ENCODE peak calls at places on chromosomes 6 and 20, in seven cellular contexts. One of them, this sample, is unnamed.

GRCh38 chr20:45972500-45973183 is 639 bp upstream of the ZNF335 start:
- DNase-seq in tibial artery: no peak
- DNase-seq in stimulated activated CD8-positive, alpha-beta memory T cell treated with anti-CD3 and anti-CD28 coated beads, Interleukin-2, amount 100 ng/mL, for 48 hours: no peak
- DNase-seq in natural killer cell: no peak
- DNase-seq in activated T-helper 9 cell treated with anti-CD3 and anti-CD28 coated beads, Interleukin-2, amount 50 U/mL, for 16 hours: no peak
- DNase-seq in NCI-H524: no peak
- DNase-seq in HT-29: no peak
- DNase-seq in this sample: peak

GRCh38 chr20:51327251-51327841 is 215.2 kb downstream of the NFATC2 start:
- DNase-seq in activated T-helper 9 cell treated with anti-CD3 and anti-CD28 coated beads, Interleukin-2, amount 50 U/mL, for 16 hours: no peak
- DNase-seq in tibial artery: no peak
- DNase-seq in stimulated activated CD8-positive, alpha-beta memory T cell treated with anti-CD3 and anti-CD28 coated beads, Interleukin-2, amount 100 ng/mL, for 48 hours: no peak
- DNase-seq in NCI-H524: no peak
- DNase-seq in HT-29: no peak
- DNase-seq in natural killer cell: no peak
- DNase-seq in this sample: no peak

GRCh38 chr6:2970034-2970685 is 1.2 kb downstream of the SERPINB6 start:
- DNase-seq in activated T-helper 9 cell treated with anti-CD3 and anti-CD28 coated beads, Interleukin-2, amount 50 U/mL, for 16 hours: no peak
- DNase-seq in HT-29: no peak
- DNase-seq in tibial artery: no peak
- DNase-seq in natural killer cell: no peak
- DNase-seq in NCI-H524: no peak
- DNase-seq in stimulated activated CD8-positive, alpha-beta memory T cell treated with anti-CD3 and anti-CD28 coated beads, Interleukin-2, amount 100 ng/mL, for 48 hours: no peak
- DNase-seq in this sample: no peak

GRCh38 chr6:2857580-2858337 is 16.1 kb upstream of the SERPINB1 start:
- DNase-seq in HT-29: peak
- DNase-seq in NCI-H524: no peak
- DNase-seq in natural killer cell: peak
- DNase-seq in stimulated activated CD8-positive, alpha-beta memory T cell treated with anti-CD3 and anti-CD28 coated beads, Interleukin-2, amount 100 ng/mL, for 48 hours: peak
- DNase-seq in tibial artery: no peak
- DNase-seq in activated T-helper 9 cell treated with anti-CD3 and anti-CD28 coated beads, Interleukin-2, amount 50 U/mL, for 16 hours: peak
- DNase-seq in this sample: no peak

GRCh38 chr6:14658909-14659561 is 541.5 kb downstream of the CD83 start:
- DNase-seq in activated T-helper 9 cell treated with anti-CD3 and anti-CD28 coated beads, Interleukin-2, amount 50 U/mL, for 16 hours: no peak
- DNase-seq in HT-29: no peak
- DNase-seq in tibial artery: peak
- DNase-seq in NCI-H524: no peak
- DNase-seq in stimulated activated CD8-positive, alpha-beta memory T cell treated with anti-CD3 and anti-CD28 coated beads, Interleukin-2, amount 100 ng/mL, for 48 hours: no peak
- DNase-seq in natural killer cell: no peak
- DNase-seq in this sample: no peak

GRCh38 chr20:36175016-36175415 is 20.5 kb downstream of the EPB41L1 start:
- DNase-seq in NCI-H524: peak
- DNase-seq in natural killer cell: no peak
- DNase-seq in stimulated activated CD8-positive, alpha-beta memory T cell treated with anti-CD3 and anti-CD28 coated beads, Interleukin-2, amount 100 ng/mL, for 48 hours: no peak
- DNase-seq in activated T-helper 9 cell treated with anti-CD3 and anti-CD28 coated beads, Interleukin-2, amount 50 U/mL, for 16 hours: no peak
- DNase-seq in tibial artery: no peak
- DNase-seq in HT-29: no peak
- DNase-seq in this sample: no peak

GRCh38 chr20:61252601-61253263 is 671 bp downstream of the CDH4 start:
- DNase-seq in natural killer cell: no peak
- DNase-seq in NCI-H524: no peak
- DNase-seq in activated T-helper 9 cell treated with anti-CD3 and anti-CD28 coated beads, Interleukin-2, amount 50 U/mL, for 16 hours: no peak
- DNase-seq in stimulated activated CD8-positive, alpha-beta memory T cell treated with anti-CD3 and anti-CD28 coated beads, Interleukin-2, amount 100 ng/mL, for 48 hours: no peak
- DNase-seq in tibial artery: no peak
- DNase-seq in HT-29: no peak
- DNase-seq in this sample: no peak

GRCh38 chr20:14142964-14143627 is 147.8 kb downstream of the MACROD2 start:
- DNase-seq in HT-29: no peak
- DNase-seq in NCI-H524: no peak
- DNase-seq in tibial artery: no peak
- DNase-seq in natural killer cell: no peak
- DNase-seq in stimulated activated CD8-positive, alpha-beta memory T cell treated with anti-CD3 and anti-CD28 coated beads, Interleukin-2, amount 100 ng/mL, for 48 hours: no peak
- DNase-seq in activated T-helper 9 cell treated with anti-CD3 and anti-CD28 coated beads, Interleukin-2, amount 50 U/mL, for 16 hours: no peak
- DNase-seq in this sample: no peak

GRCh38 chr6:32111424-32112066 is 2.4 kb upstream of the TNXB start:
- DNase-seq in tibial artery: peak
- DNase-seq in activated T-helper 9 cell treated with anti-CD3 and anti-CD28 coated beads, Interleukin-2, amount 50 U/mL, for 16 hours: no peak
- DNase-seq in stimulated activated CD8-positive, alpha-beta memory T cell treated with anti-CD3 and anti-CD28 coated beads, Interleukin-2, amount 100 ng/mL, for 48 hours: no peak
- DNase-seq in NCI-H524: no peak
- DNase-seq in natural killer cell: no peak
- DNase-seq in HT-29: no peak
- DNase-seq in this sample: no peak

GRCh38 chr6:130778946-130779657 is 48.1 kb upstream of the SMLR1 start:
- DNase-seq in HT-29: no peak
- DNase-seq in NCI-H524: no peak
- DNase-seq in stimulated activated CD8-positive, alpha-beta memory T cell treated with anti-CD3 and anti-CD28 coated beads, Interleukin-2, amount 100 ng/mL, for 48 hours: no peak
- DNase-seq in activated T-helper 9 cell treated with anti-CD3 and anti-CD28 coated beads, Interleukin-2, amount 50 U/mL, for 16 hours: no peak
- DNase-seq in natural killer cell: no peak
- DNase-seq in tibial artery: no peak
- DNase-seq in this sample: no peak

GRCh38 chr6:4522453-4522852 is 253.8 kb upstream of the CDYL start:
- DNase-seq in NCI-H524: no peak
- DNase-seq in HT-29: no peak
- DNase-seq in stimulated activated CD8-positive, alpha-beta memory T cell treated with anti-CD3 and anti-CD28 coated beads, Interleukin-2, amount 100 ng/mL, for 48 hours: no peak
- DNase-seq in natural killer cell: no peak
- DNase-seq in tibial artery: no peak
- DNase-seq in activated T-helper 9 cell treated with anti-CD3 and anti-CD28 coated beads, Interleukin-2, amount 50 U/mL, for 16 hours: no peak
- DNase-seq in this sample: no peak

GRCh38 chr6:147246853-147247635 is 42.8 kb downstream of the STXBP5 start:
- DNase-seq in NCI-H524: no peak
- DNase-seq in natural killer cell: no peak
- DNase-seq in activated T-helper 9 cell treated with anti-CD3 and anti-CD28 coated beads, Interleukin-2, amount 50 U/mL, for 16 hours: no peak
- DNase-seq in HT-29: no peak
- DNase-seq in stimulated activated CD8-positive, alpha-beta memory T cell treated with anti-CD3 and anti-CD28 coated beads, Interleukin-2, amount 100 ng/mL, for 48 hours: no peak
- DNase-seq in tibial artery: no peak
- DNase-seq in this sample: no peak

GRCh38 chr6:158668707-158669103 is 18.9 kb downstream of the SYTL3 start:
- DNase-seq in activated T-helper 9 cell treated with anti-CD3 and anti-CD28 coated beads, Interleukin-2, amount 50 U/mL, for 16 hours: no peak
- DNase-seq in tibial artery: no peak
- DNase-seq in HT-29: no peak
- DNase-seq in NCI-H524: no peak
- DNase-seq in natural killer cell: no peak
- DNase-seq in stimulated activated CD8-positive, alpha-beta memory T cell treated with anti-CD3 and anti-CD28 coated beads, Interleukin-2, amount 100 ng/mL, for 48 hours: no peak
- DNase-seq in this sample: no peak

GRCh38 chr6:50927816-50928215 is 109.1 kb downstream of the TFAP2B start:
- DNase-seq in NCI-H524: no peak
- DNase-seq in stimulated activated CD8-positive, alpha-beta memory T cell treated with anti-CD3 and anti-CD28 coated beads, Interleukin-2, amount 100 ng/mL, for 48 hours: no peak
- DNase-seq in HT-29: no peak
- DNase-seq in tibial artery: no peak
- DNase-seq in natural killer cell: no peak
- DNase-seq in activated T-helper 9 cell treated with anti-CD3 and anti-CD28 coated beads, Interleukin-2, amount 50 U/mL, for 16 hours: no peak
- DNase-seq in this sample: no peak

GRCh38 chr6:167034056-167034455 is 34.9 kb downstream of the CEP43 start:
- DNase-seq in HT-29: no peak
- DNase-seq in activated T-helper 9 cell treated with anti-CD3 and anti-CD28 coated beads, Interleukin-2, amount 50 U/mL, for 16 hours: no peak
- DNase-seq in NCI-H524: no peak
- DNase-seq in tibial artery: no peak
- DNase-seq in natural killer cell: no peak
- DNase-seq in stimulated activated CD8-positive, alpha-beta memory T cell treated with anti-CD3 and anti-CD28 coated beads, Interleukin-2, amount 100 ng/mL, for 48 hours: no peak
- DNase-seq in this sample: no peak

GRCh38 chr6:109690373-109690739 is 646 bp downstream of the AK9 start:
- DNase-seq in NCI-H524: peak
- DNase-seq in tibial artery: peak
- DNase-seq in natural killer cell: peak
- DNase-seq in activated T-helper 9 cell treated with anti-CD3 and anti-CD28 coated beads, Interleukin-2, amount 50 U/mL, for 16 hours: peak
- DNase-seq in stimulated activated CD8-positive, alpha-beta memory T cell treated with anti-CD3 and anti-CD28 coated beads, Interleukin-2, amount 100 ng/mL, for 48 hours: peak
- DNase-seq in HT-29: peak
- DNase-seq in this sample: peak

GRCh38 chr6:90940812-90941481 is 354.1 kb upstream of the MAP3K7 start:
- DNase-seq in activated T-helper 9 cell treated with anti-CD3 and anti-CD28 coated beads, Interleukin-2, amount 50 U/mL, for 16 hours: no peak
- DNase-seq in tibial artery: no peak
- DNase-seq in stimulated activated CD8-positive, alpha-beta memory T cell treated with anti-CD3 and anti-CD28 coated beads, Interleukin-2, amount 100 ng/mL, for 48 hours: no peak
- DNase-seq in natural killer cell: no peak
- DNase-seq in HT-29: peak
- DNase-seq in NCI-H524: peak
- DNase-seq in this sample: peak

GRCh38 chr20:63830821-63831593 is at the start of gene ZBTB46:
- DNase-seq in NCI-H524: peak
- DNase-seq in activated T-helper 9 cell treated with anti-CD3 and anti-CD28 coated beads, Interleukin-2, amount 50 U/mL, for 16 hours: no peak
- DNase-seq in stimulated activated CD8-positive, alpha-beta memory T cell treated with anti-CD3 and anti-CD28 coated beads, Interleukin-2, amount 100 ng/mL, for 48 hours: no peak
- DNase-seq in tibial artery: no peak
- DNase-seq in natural killer cell: no peak
- DNase-seq in HT-29: peak
- DNase-seq in this sample: peak

GRCh38 chr20:54014301-54014914 is 56.0 kb downstream of the BCAS1 start:
- DNase-seq in natural killer cell: no peak
- DNase-seq in stimulated activated CD8-positive, alpha-beta memory T cell treated with anti-CD3 and anti-CD28 coated beads, Interleukin-2, amount 100 ng/mL, for 48 hours: no peak
- DNase-seq in NCI-H524: peak
- DNase-seq in activated T-helper 9 cell treated with anti-CD3 and anti-CD28 coated beads, Interleukin-2, amount 50 U/mL, for 16 hours: no peak
- DNase-seq in tibial artery: no peak
- DNase-seq in HT-29: no peak
- DNase-seq in this sample: no peak

GRCh38 chr6:131199568-131200272 is 64.5 kb downstream of the AKAP7 start:
- DNase-seq in stimulated activated CD8-positive, alpha-beta memory T cell treated with anti-CD3 and anti-CD28 coated beads, Interleukin-2, amount 100 ng/mL, for 48 hours: peak
- DNase-seq in tibial artery: no peak
- DNase-seq in activated T-helper 9 cell treated with anti-CD3 and anti-CD28 coated beads, Interleukin-2, amount 50 U/mL, for 16 hours: peak
- DNase-seq in NCI-H524: peak
- DNase-seq in natural killer cell: peak
- DNase-seq in HT-29: peak
- DNase-seq in this sample: peak

GRCh38 chr20:2172305-2173175 is 70.9 kb downstream of the STK35 start:
- DNase-seq in HT-29: peak
- DNase-seq in NCI-H524: peak
- DNase-seq in stimulated activated CD8-positive, alpha-beta memory T cell treated with anti-CD3 and anti-CD28 coated beads, Interleukin-2, amount 100 ng/mL, for 48 hours: peak
- DNase-seq in tibial artery: peak
- DNase-seq in activated T-helper 9 cell treated with anti-CD3 and anti-CD28 coated beads, Interleukin-2, amount 50 U/mL, for 16 hours: peak
- DNase-seq in natural killer cell: peak
- DNase-seq in this sample: peak

GRCh38 chr6:36947570-36948351 is 6.8 kb upstream of the PI16 start:
- DNase-seq in activated T-helper 9 cell treated with anti-CD3 and anti-CD28 coated beads, Interleukin-2, amount 50 U/mL, for 16 hours: no peak
- DNase-seq in tibial artery: no peak
- DNase-seq in HT-29: no peak
- DNase-seq in NCI-H524: no peak
- DNase-seq in stimulated activated CD8-positive, alpha-beta memory T cell treated with anti-CD3 and anti-CD28 coated beads, Interleukin-2, amount 100 ng/mL, for 48 hours: no peak
- DNase-seq in natural killer cell: no peak
- DNase-seq in this sample: no peak

GRCh38 chr20:23515250-23515939 is 24.5 kb downstream of the CST8 start:
- DNase-seq in natural killer cell: no peak
- DNase-seq in NCI-H524: no peak
- DNase-seq in tibial artery: no peak
- DNase-seq in HT-29: no peak
- DNase-seq in activated T-helper 9 cell treated with anti-CD3 and anti-CD28 coated beads, Interleukin-2, amount 50 U/mL, for 16 hours: no peak
- DNase-seq in stimulated activated CD8-positive, alpha-beta memory T cell treated with anti-CD3 and anti-CD28 coated beads, Interleukin-2, amount 100 ng/mL, for 48 hours: no peak
- DNase-seq in this sample: no peak

GRCh38 chr6:54595844-54596243 is 250.7 kb upstream of the FAM83B start:
- DNase-seq in tibial artery: no peak
- DNase-seq in HT-29: no peak
- DNase-seq in natural killer cell: no peak
- DNase-seq in NCI-H524: no peak
- DNase-seq in activated T-helper 9 cell treated with anti-CD3 and anti-CD28 coated beads, Interleukin-2, amount 50 U/mL, for 16 hours: no peak
- DNase-seq in stimulated activated CD8-positive, alpha-beta memory T cell treated with anti-CD3 and anti-CD28 coated beads, Interleukin-2, amount 100 ng/mL, for 48 hours: no peak
- DNase-seq in this sample: no peak

GRCh38 chr20:24066075-24066700 is 77.6 kb upstream of the GGTLC1 start:
- DNase-seq in tibial artery: no peak
- DNase-seq in activated T-helper 9 cell treated with anti-CD3 and anti-CD28 coated beads, Interleukin-2, amount 50 U/mL, for 16 hours: no peak
- DNase-seq in natural killer cell: no peak
- DNase-seq in NCI-H524: no peak
- DNase-seq in stimulated activated CD8-positive, alpha-beta memory T cell treated with anti-CD3 and anti-CD28 coated beads, Interleukin-2, amount 100 ng/mL, for 48 hours: no peak
- DNase-seq in HT-29: no peak
- DNase-seq in this sample: no peak

GRCh38 chr20:5100684-5101347 is 18.9 kb downstream of the PCNA start:
- DNase-seq in stimulated activated CD8-positive, alpha-beta memory T cell treated with anti-CD3 and anti-CD28 coated beads, Interleukin-2, amount 100 ng/mL, for 48 hours: peak
- DNase-seq in natural killer cell: peak
- DNase-seq in NCI-H524: peak
- DNase-seq in tibial artery: peak
- DNase-seq in HT-29: peak
- DNase-seq in activated T-helper 9 cell treated with anti-CD3 and anti-CD28 coated beads, Interleukin-2, amount 50 U/mL, for 16 hours: peak
- DNase-seq in this sample: peak

GRCh38 chr6:43505718-43506117 is 4.4 kb downstream of the LRRC73 start:
- DNase-seq in NCI-H524: no peak
- DNase-seq in stimulated activated CD8-positive, alpha-beta memory T cell treated with anti-CD3 and anti-CD28 coated beads, Interleukin-2, amount 100 ng/mL, for 48 hours: no peak
- DNase-seq in HT-29: no peak
- DNase-seq in natural killer cell: no peak
- DNase-seq in tibial artery: no peak
- DNase-seq in activated T-helper 9 cell treated with anti-CD3 and anti-CD28 coated beads, Interleukin-2, amount 50 U/mL, for 16 hours: no peak
- DNase-seq in this sample: no peak

GRCh38 chr20:38076548-38076947 is 43.0 kb downstream of the RPRD1B start:
- DNase-seq in NCI-H524: no peak
- DNase-seq in tibial artery: no peak
- DNase-seq in HT-29: no peak
- DNase-seq in natural killer cell: no peak
- DNase-seq in stimulated activated CD8-positive, alpha-beta memory T cell treated with anti-CD3 and anti-CD28 coated beads, Interleukin-2, amount 100 ng/mL, for 48 hours: no peak
- DNase-seq in activated T-helper 9 cell treated with anti-CD3 and anti-CD28 coated beads, Interleukin-2, amount 50 U/mL, for 16 hours: no peak
- DNase-seq in this sample: no peak

GRCh38 chr20:38291961-38292360 is 12.0 kb upstream of the BPI start:
- DNase-seq in tibial artery: no peak
- DNase-seq in activated T-helper 9 cell treated with anti-CD3 and anti-CD28 coated beads, Interleukin-2, amount 50 U/mL, for 16 hours: no peak
- DNase-seq in NCI-H524: no peak
- DNase-seq in natural killer cell: no peak
- DNase-seq in stimulated activated CD8-positive, alpha-beta memory T cell treated with anti-CD3 and anti-CD28 coated beads, Interleukin-2, amount 100 ng/mL, for 48 hours: no peak
- DNase-seq in HT-29: no peak
- DNase-seq in this sample: no peak

GRCh38 chr6:12009904-12010634 is 2.0 kb upstream of the HIVEP1 start:
- DNase-seq in tibial artery: no peak
- DNase-seq in natural killer cell: no peak
- DNase-seq in HT-29: peak
- DNase-seq in stimulated activated CD8-positive, alpha-beta memory T cell treated with anti-CD3 and anti-CD28 coated beads, Interleukin-2, amount 100 ng/mL, for 48 hours: no peak
- DNase-seq in NCI-H524: peak
- DNase-seq in activated T-helper 9 cell treated with anti-CD3 and anti-CD28 coated beads, Interleukin-2, amount 50 U/mL, for 16 hours: no peak
- DNase-seq in this sample: no peak